ENCODE peak calls at places on chromosomes 11 and 22, in four cellular contexts. D is H9, R is IMR-90, W is neuronal stem cell. T is an unnamed sample.

GRCh38 chr11:118635237-118635591 is 27.8 kb downstream of the PHLDB1 start:
- DNase-seq in W (no peak), D (no peak), R (no peak), T (no peak)

GRCh38 chr11:47592276-47592675 is 1.9 kb downstream of the C1QTNF4 start:
- DNase-seq in R (no peak), W (no peak), D (no peak), T (no peak)

GRCh38 chr11:89177691-89178231 is at the start of gene TYR:
- DNase-seq in D (no peak), R (no peak), W (no peak), T (peak)

GRCh38 chr11:129592191-129592590 is 216.5 kb downstream of the BARX2 start:
- DNase-seq in W (no peak), D (no peak), R (no peak), T (no peak)

GRCh38 chr22:27616033-27616432 is 185.5 kb downstream of the MN1 start:
- DNase-seq in D (no peak), W (no peak), R (no peak), T (no peak)

GRCh38 chr11:106415510-106415909 is 338.0 kb downstream of the AASDHPPT start:
- DNase-seq in D (no peak), W (no peak), R (no peak), T (no peak)

GRCh38 chr22:38414009-38414395 is 41.0 kb downstream of the KCNJ4 start:
- DNase-seq in D (no peak), R (no peak), W (no peak), T (no peak)

GRCh38 chr22:39457047-39457545 is 284 bp downstream of the MGAT3 start:
- DNase-seq in R (no peak), W (no peak), D (no peak), T (no peak)

GRCh38 chr11:95095858-95096587 is 6.4 kb downstream of the ENDOD1 start:
- DNase-seq in D (no peak), R (peak), W (no peak), T (no peak)

DNA sequence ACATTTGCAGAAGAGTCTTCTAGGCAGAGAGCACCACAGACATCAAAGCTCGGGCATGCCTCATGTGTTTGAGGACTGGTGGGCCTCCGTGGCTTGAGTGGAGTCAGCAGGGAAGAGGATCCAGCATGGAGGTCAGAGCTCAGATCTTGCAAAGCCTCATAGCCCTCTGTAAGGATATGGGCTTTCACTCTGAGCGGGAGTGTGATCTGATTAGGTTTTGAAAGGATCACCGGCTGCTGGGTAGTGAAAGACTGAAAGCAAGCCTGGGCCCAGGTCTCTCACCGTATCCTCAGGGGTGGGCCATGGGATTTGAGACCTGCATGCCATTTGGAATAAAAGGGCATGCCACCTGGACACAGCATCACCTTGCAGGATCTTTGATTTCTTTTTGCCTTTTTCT is 112.7 kb downstream of the TEAD1 start:
- DNase-seq in R (no peak), D (no peak), W (no peak), T (peak)
- H2BK15ac ChIP-seq in R (no peak), D (no peak), W (no peak), T (no peak)

GRCh38 chr22:42621505-42622002 is 6.9 kb upstream of the POLDIP3 start:
- DNase-seq in D (peak), R (peak), W (peak), T (peak)
- H3K27ac ChIP-seq in D (no peak), R (no peak), W (no peak), T (no peak)

GRCh38 chr22:37204045-37204655 is 8.1 kb downstream of the SSTR3 start:
- DNase-seq in R (no peak), W (no peak), D (no peak), T (no peak)
- H2BK15ac ChIP-seq in R (no peak), W (no peak), D (no peak), T (no peak)

GRCh38 chr11:43381802-43382201 is 23.1 kb downstream of the TTC17 start:
- DNase-seq in D (no peak), W (no peak), R (no peak), T (peak)

GRCh38 chr11:43377380-43377779 is 18.7 kb downstream of the TTC17 start:
- DNase-seq in R (no peak), W (no peak), D (no peak), T (no peak)

GRCh38 chr11:43376065-43376464 is 17.3 kb downstream of the TTC17 start:
- DNase-seq in D (no peak), R (no peak), W (no peak), T (no peak)

DNA sequence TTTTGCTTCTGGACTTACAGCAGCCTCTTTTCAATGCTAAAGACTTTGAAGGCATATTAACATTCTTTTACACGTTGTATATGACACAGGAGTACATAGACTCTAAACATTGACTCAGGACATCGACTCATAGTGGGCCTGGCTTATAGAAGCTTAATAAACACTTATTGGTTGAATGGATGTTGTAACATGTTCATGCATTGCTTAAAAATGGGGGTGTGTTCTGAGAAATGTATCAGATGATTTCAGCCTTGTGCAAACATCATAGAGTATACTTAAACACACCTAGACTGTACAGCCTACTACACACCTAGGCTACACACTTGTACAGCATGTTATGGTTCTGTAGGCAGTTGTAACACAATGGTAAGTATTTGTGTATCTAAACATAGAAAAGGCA is 17.9 kb downstream of the TTC17 start:
- DNase-seq in R (peak), D (no peak), W (no peak), T (no peak)
- H3K27ac ChIP-seq in R (no peak), D (no peak), W (no peak), T (no peak)

DNA sequence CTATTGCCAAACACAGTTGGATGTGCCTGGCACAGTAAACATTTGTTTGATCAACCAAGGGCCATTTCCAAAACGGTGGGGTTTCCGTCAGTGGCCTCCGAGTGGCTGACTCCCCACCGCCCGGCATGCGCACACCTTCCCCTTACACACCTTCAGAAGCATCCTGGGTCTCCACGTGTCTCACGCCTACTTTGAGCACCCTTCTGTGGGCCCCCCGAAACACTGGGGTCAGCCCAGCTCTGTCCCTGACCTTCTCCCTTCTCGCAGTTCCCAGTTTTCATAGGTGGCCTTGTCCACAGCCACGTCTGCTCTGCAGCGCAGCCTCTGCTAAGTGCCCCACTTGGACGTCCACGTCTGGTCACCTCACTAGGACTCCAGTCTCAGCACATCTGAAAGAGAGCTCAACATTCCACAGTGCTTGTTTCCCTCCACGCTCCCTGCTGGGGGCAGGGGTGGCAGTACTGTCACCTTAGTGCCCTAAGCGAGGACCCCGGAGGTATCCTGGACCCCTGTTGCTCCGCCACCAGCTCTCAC is 13.2 kb upstream of the SHANK2 start:
- DNase-seq in W (no peak), D (no peak), R (no peak), T (no peak)
- H2BK15ac ChIP-seq in W (no peak), D (no peak), R (no peak), T (no peak)

GRCh38 chr22:23693979-23694680 is 3.3 kb downstream of the RGL4 start:
- DNase-seq in W (no peak), R (no peak), D (no peak), T (no peak)

GRCh38 chr22:23696326-23696851 is 5.6 kb downstream of the RGL4 start:
- DNase-seq in D (no peak), R (peak), W (no peak), T (no peak)

GRCh38 chr22:23697031-23697970 is 6.5 kb downstream of the RGL4 start:
- DNase-seq in W (no peak), D (no peak), R (no peak), T (no peak)

GRCh38 chr22:23695141-23695540 is 4.3 kb downstream of the RGL4 start:
- DNase-seq in D (no peak), R (no peak), W (no peak), T (no peak)

GRCh38 chr22:23695748-23696325 is 5.0 kb downstream of the RGL4 start:
- DNase-seq in W (no peak), D (no peak), R (no peak), T (no peak)
- H3K27ac ChIP-seq in W (no peak), D (no peak), R (no peak), T (no peak)

GRCh38 chr11:10451399-10452116 is 3.5 kb upstream of the AMPD3 start:
- DNase-seq in W (no peak), R (no peak), D (no peak), T (peak)
- H2BK15ac ChIP-seq in W (no peak), R (no peak), D (no peak), T (no peak)